ENCODE peak calls at places on chromosomes 11 and 22, in ten cellular contexts. One of them, this sample, is unnamed.

GRCh38 chr22:19176732-19177131 is 1.8 kb downstream of the SLC25A1 start:
- DNase-seq in heart right ventricle: no peak
- DNase-seq in astrocyte of the cerebellum: no peak
- DNase-seq in Caco-2: no peak
- DNase-seq in H1: no peak
- DNase-seq in AG10803: no peak
- DNase-seq in prostate gland: no peak
- DNase-seq in PC-3: no peak
- DNase-seq in choroid plexus epithelial cell: no peak
- DNase-seq in BJ: no peak
- DNase-seq in this sample: no peak

GRCh38 chr22:23146842-23147205 is 1.5 kb downstream of the RAB36 start:
- DNase-seq in Caco-2: no peak
- DNase-seq in heart right ventricle: no peak
- DNase-seq in PC-3: no peak
- DNase-seq in BJ: no peak
- DNase-seq in H1: no peak
- DNase-seq in choroid plexus epithelial cell: peak
- DNase-seq in astrocyte of the cerebellum: no peak
- DNase-seq in AG10803: no peak
- DNase-seq in prostate gland: no peak
- DNase-seq in this sample: no peak

GRCh38 chr11:22522225-22522624 is 103.4 kb downstream of the FANCF start:
- DNase-seq in PC-3: no peak
- DNase-seq in heart right ventricle: no peak
- DNase-seq in astrocyte of the cerebellum: no peak
- DNase-seq in AG10803: no peak
- DNase-seq in BJ: no peak
- DNase-seq in Caco-2: no peak
- DNase-seq in H1: no peak
- DNase-seq in choroid plexus epithelial cell: no peak
- DNase-seq in prostate gland: no peak
- DNase-seq in this sample: no peak

GRCh38 chr11:83409891-83410290 is 123.7 kb upstream of the CCDC90B start:
- DNase-seq in BJ: no peak
- DNase-seq in prostate gland: no peak
- DNase-seq in choroid plexus epithelial cell: no peak
- DNase-seq in PC-3: no peak
- DNase-seq in heart right ventricle: peak
- DNase-seq in Caco-2: no peak
- DNase-seq in astrocyte of the cerebellum: no peak
- DNase-seq in AG10803: no peak
- DNase-seq in H1: no peak
- DNase-seq in this sample: no peak

GRCh38 chr11:18016789-18017188 is 3.9 kb upstream of the SERGEF start:
- DNase-seq in choroid plexus epithelial cell: peak
- DNase-seq in PC-3: no peak
- DNase-seq in astrocyte of the cerebellum: no peak
- DNase-seq in AG10803: no peak
- DNase-seq in heart right ventricle: no peak
- DNase-seq in H1: no peak
- DNase-seq in BJ: no peak
- DNase-seq in prostate gland: no peak
- DNase-seq in Caco-2: no peak
- DNase-seq in this sample: no peak

GRCh38 chr22:42329504-42329903 is 59.1 kb upstream of the TCF20 start:
- DNase-seq in Caco-2: no peak
- DNase-seq in H1: no peak
- DNase-seq in PC-3: no peak
- DNase-seq in AG10803: no peak
- DNase-seq in astrocyte of the cerebellum: no peak
- DNase-seq in choroid plexus epithelial cell: no peak
- DNase-seq in BJ: no peak
- DNase-seq in heart right ventricle: no peak
- DNase-seq in prostate gland: no peak
- DNase-seq in this sample: no peak

GRCh38 chr11:8031248-8032115 is 44.3 kb downstream of the EIF3F start:
- DNase-seq in PC-3: no peak
- DNase-seq in BJ: no peak
- DNase-seq in prostate gland: no peak
- DNase-seq in Caco-2: no peak
- DNase-seq in heart right ventricle: no peak
- DNase-seq in choroid plexus epithelial cell: no peak
- DNase-seq in astrocyte of the cerebellum: no peak
- DNase-seq in H1: peak
- DNase-seq in AG10803: no peak
- DNase-seq in this sample: no peak

GRCh38 chr11:123180166-123180565 is 14.9 kb downstream of the CLMP start:
- DNase-seq in prostate gland: no peak
- DNase-seq in PC-3: no peak
- DNase-seq in astrocyte of the cerebellum: no peak
- DNase-seq in H1: no peak
- DNase-seq in Caco-2: no peak
- DNase-seq in AG10803: peak
- DNase-seq in BJ: no peak
- DNase-seq in heart right ventricle: no peak
- DNase-seq in choroid plexus epithelial cell: peak
- DNase-seq in this sample: no peak

GRCh38 chr11:8408151-8408930 is 144.7 kb upstream of the LMO1 start:
- DNase-seq in PC-3: no peak
- DNase-seq in Caco-2: no peak
- DNase-seq in prostate gland: no peak
- DNase-seq in H1: no peak
- DNase-seq in astrocyte of the cerebellum: no peak
- DNase-seq in heart right ventricle: no peak
- DNase-seq in AG10803: no peak
- DNase-seq in choroid plexus epithelial cell: no peak
- DNase-seq in BJ: no peak
- DNase-seq in this sample: no peak

GRCh38 chr11:120952503-120953229 is 71.2 kb upstream of the TBCEL start:
- DNase-seq in Caco-2: peak
- DNase-seq in BJ: no peak
- DNase-seq in choroid plexus epithelial cell: peak
- DNase-seq in H1: peak
- DNase-seq in astrocyte of the cerebellum: peak
- DNase-seq in AG10803: peak
- DNase-seq in PC-3: peak
- DNase-seq in prostate gland: peak
- DNase-seq in heart right ventricle: peak
- DNase-seq in this sample: peak

GRCh38 chr11:7668911-7669310 is 4.4 kb downstream of the CYB5R2 start:
- DNase-seq in heart right ventricle: no peak
- DNase-seq in AG10803: no peak
- DNase-seq in choroid plexus epithelial cell: no peak
- DNase-seq in PC-3: peak
- DNase-seq in H1: no peak
- DNase-seq in Caco-2: no peak
- DNase-seq in BJ: no peak
- DNase-seq in astrocyte of the cerebellum: no peak
- DNase-seq in prostate gland: no peak
- DNase-seq in this sample: no peak

GRCh38 chr11:79520086-79520485 is 79.3 kb upstream of the TENM4 start:
- DNase-seq in H1: no peak
- DNase-seq in heart right ventricle: no peak
- DNase-seq in AG10803: no peak
- DNase-seq in choroid plexus epithelial cell: no peak
- DNase-seq in prostate gland: no peak
- DNase-seq in Caco-2: no peak
- DNase-seq in PC-3: no peak
- DNase-seq in BJ: no peak
- DNase-seq in astrocyte of the cerebellum: no peak
- DNase-seq in this sample: no peak

GRCh38 chr11:119635041-119635745 is 93.8 kb downstream of the NECTIN1 start:
- DNase-seq in Caco-2: no peak
- DNase-seq in AG10803: no peak
- DNase-seq in PC-3: no peak
- DNase-seq in astrocyte of the cerebellum: peak
- DNase-seq in heart right ventricle: no peak
- DNase-seq in H1: no peak
- DNase-seq in choroid plexus epithelial cell: no peak
- DNase-seq in BJ: no peak
- DNase-seq in prostate gland: no peak
- DNase-seq in this sample: no peak

GRCh38 chr22:43109921-43110443 is 568 bp upstream of the BIK start:
- DNase-seq in prostate gland: no peak
- DNase-seq in astrocyte of the cerebellum: no peak
- DNase-seq in AG10803: no peak
- DNase-seq in H1: peak
- DNase-seq in Caco-2: no peak
- DNase-seq in BJ: no peak
- DNase-seq in PC-3: no peak
- DNase-seq in choroid plexus epithelial cell: no peak
- DNase-seq in heart right ventricle: no peak
- DNase-seq in this sample: no peak

GRCh38 chr11:47394322-47395224 is 13.8 kb upstream of the SLC39A13 start:
- DNase-seq in prostate gland: no peak
- DNase-seq in H1: no peak
- DNase-seq in BJ: no peak
- DNase-seq in choroid plexus epithelial cell: peak
- DNase-seq in PC-3: no peak
- DNase-seq in AG10803: no peak
- DNase-seq in astrocyte of the cerebellum: no peak
- DNase-seq in heart right ventricle: peak
- DNase-seq in Caco-2: no peak
- DNase-seq in this sample: peak

GRCh38 chr22:22745225-22746060 is 101.0 kb downstream of the GGTLC2 start:
- DNase-seq in Caco-2: peak
- DNase-seq in H1: peak
- DNase-seq in prostate gland: peak
- DNase-seq in astrocyte of the cerebellum: no peak
- DNase-seq in AG10803: peak
- DNase-seq in choroid plexus epithelial cell: peak
- DNase-seq in PC-3: peak
- DNase-seq in BJ: no peak
- DNase-seq in heart right ventricle: no peak
- DNase-seq in this sample: peak

DNA sequence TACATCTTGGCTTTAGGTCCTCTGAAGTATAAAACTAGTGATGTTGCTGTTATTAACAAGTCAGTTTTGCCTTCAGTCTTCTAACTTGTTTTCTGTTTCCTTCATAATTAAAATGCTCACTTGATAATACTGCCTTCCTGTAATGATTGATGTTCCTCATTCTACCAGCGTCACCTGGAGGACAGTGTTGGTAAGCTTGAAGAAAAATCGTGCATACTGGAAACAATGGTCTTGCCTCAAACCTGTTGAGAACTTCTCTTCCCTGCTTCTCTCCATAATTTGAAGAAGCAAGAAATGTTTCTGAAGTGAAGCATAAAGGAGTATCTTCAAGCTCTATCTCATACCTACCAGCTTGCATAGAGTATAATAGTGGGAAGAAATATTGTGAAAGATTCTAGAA is 3.0 kb downstream of the YWHAH start:
- DNase-seq in BJ: no peak
- DNase-seq in astrocyte of the cerebellum: no peak
- DNase-seq in Caco-2: no peak
- DNase-seq in choroid plexus epithelial cell: peak
- DNase-seq in PC-3: no peak
- DNase-seq in AG10803: no peak
- DNase-seq in prostate gland: no peak
- DNase-seq in heart right ventricle: no peak
- DNase-seq in H1: no peak
- DNase-seq in this sample: peak
- TF ChIP-seq CTCF in BJ: peak
- TF ChIP-seq CTCF in astrocyte of the cerebellum: peak
- TF ChIP-seq CTCF in Caco-2: no peak
- TF ChIP-seq CTCF in choroid plexus epithelial cell: peak
- TF ChIP-seq CTCF in PC-3: peak
- TF ChIP-seq CTCF in AG10803: peak
- TF ChIP-seq CTCF in prostate gland: no peak
- TF ChIP-seq CTCF in heart right ventricle: peak
- TF ChIP-seq CTCF in H1: peak
- TF ChIP-seq CTCF in this sample: peak

DNA sequence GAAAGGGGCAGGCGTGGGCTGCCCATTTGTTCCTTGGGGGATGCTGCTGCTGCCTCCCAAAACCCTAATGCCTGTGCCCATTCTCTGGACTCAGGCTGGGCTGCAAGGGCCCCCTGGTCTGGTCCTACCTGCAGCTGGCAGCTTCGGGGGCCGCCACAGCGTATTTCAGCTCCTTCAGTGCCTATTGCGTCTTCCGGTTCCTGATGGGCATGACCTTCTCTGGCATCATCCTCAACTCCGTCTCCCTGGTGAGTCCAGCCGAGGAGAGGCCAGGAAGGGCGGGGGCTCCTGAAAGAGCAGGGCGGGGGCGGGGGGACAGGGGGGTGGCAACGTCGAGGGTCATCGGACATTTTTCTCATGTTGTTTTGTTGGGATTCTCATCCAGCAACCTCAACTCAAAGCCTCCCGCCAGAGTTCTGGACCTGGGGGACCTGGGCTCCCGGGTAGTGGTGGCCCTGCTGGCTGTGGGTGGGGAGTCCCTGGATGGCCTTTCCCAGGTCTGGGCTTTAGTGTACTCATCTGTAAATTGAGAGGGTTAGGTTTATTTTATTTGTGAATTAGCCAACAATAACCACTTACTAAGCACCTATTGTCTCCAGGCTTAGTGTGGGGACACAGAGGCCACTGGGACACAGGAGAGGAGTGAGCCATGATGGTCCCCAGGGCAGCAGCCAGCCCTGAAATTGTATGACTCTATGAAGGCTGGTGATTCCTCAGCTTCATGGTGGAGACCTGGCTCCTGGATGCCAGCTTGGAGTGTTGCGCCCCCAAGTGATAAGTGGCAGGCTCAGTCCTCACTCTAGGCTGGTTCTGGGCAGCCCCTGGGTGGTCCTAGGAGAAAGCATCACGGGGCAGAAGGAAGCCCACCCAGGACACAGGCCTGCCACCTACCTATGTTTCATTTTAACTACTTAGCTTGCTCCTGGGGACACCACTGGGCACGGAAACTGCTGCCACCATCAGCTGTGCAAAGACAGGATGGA is 36.0 kb downstream of the CAPN1 start:
- DNase-seq in Caco-2: no peak
- DNase-seq in PC-3: no peak
- DNase-seq in AG10803: no peak
- DNase-seq in choroid plexus epithelial cell: no peak
- DNase-seq in H1: no peak
- DNase-seq in astrocyte of the cerebellum: no peak
- DNase-seq in heart right ventricle: no peak
- DNase-seq in prostate gland: no peak
- DNase-seq in BJ: no peak
- DNase-seq in this sample: peak
- TF ChIP-seq CTCF in Caco-2: no peak
- TF ChIP-seq CTCF in PC-3: no peak
- TF ChIP-seq CTCF in AG10803: no peak
- TF ChIP-seq CTCF in choroid plexus epithelial cell: no peak
- TF ChIP-seq CTCF in H1: peak
- TF ChIP-seq CTCF in astrocyte of the cerebellum: no peak
- TF ChIP-seq CTCF in heart right ventricle: no peak
- TF ChIP-seq CTCF in prostate gland: no peak
- TF ChIP-seq CTCF in BJ: no peak
- TF ChIP-seq CTCF in this sample: no peak

GRCh38 chr11:15075162-15075526 is 1.8 kb downstream of the CALCB start:
- DNase-seq in prostate gland: no peak
- DNase-seq in BJ: no peak
- DNase-seq in choroid plexus epithelial cell: no peak
- DNase-seq in PC-3: no peak
- DNase-seq in H1: no peak
- DNase-seq in astrocyte of the cerebellum: no peak
- DNase-seq in AG10803: no peak
- DNase-seq in heart right ventricle: no peak
- DNase-seq in Caco-2: no peak
- DNase-seq in this sample: no peak
- TF ChIP-seq CTCF in prostate gland: peak
- TF ChIP-seq CTCF in BJ: no peak
- TF ChIP-seq CTCF in choroid plexus epithelial cell: no peak
- TF ChIP-seq CTCF in PC-3: no peak
- TF ChIP-seq CTCF in H1: no peak
- TF ChIP-seq CTCF in astrocyte of the cerebellum: no peak
- TF ChIP-seq CTCF in AG10803: no peak
- TF ChIP-seq CTCF in heart right ventricle: no peak
- TF ChIP-seq CTCF in Caco-2: no peak
- TF ChIP-seq CTCF in this sample: no peak

GRCh38 chr22:32518848-32519247 is 44.2 kb downstream of the FBXO7 start:
- DNase-seq in heart right ventricle: no peak
- DNase-seq in H1: no peak
- DNase-seq in Caco-2: no peak
- DNase-seq in prostate gland: no peak
- DNase-seq in astrocyte of the cerebellum: no peak
- DNase-seq in PC-3: peak
- DNase-seq in choroid plexus epithelial cell: no peak
- DNase-seq in BJ: no peak
- DNase-seq in AG10803: no peak
- DNase-seq in this sample: no peak
- TF ChIP-seq CTCF in heart right ventricle: no peak
- TF ChIP-seq CTCF in H1: no peak
- TF ChIP-seq CTCF in Caco-2: peak
- TF ChIP-seq CTCF in prostate gland: no peak
- TF ChIP-seq CTCF in astrocyte of the cerebellum: peak
- TF ChIP-seq CTCF in PC-3: peak
- TF ChIP-seq CTCF in choroid plexus epithelial cell: peak
- TF ChIP-seq CTCF in BJ: no peak
- TF ChIP-seq CTCF in AG10803: peak
- TF ChIP-seq CTCF in this sample: peak

This sample was measured in GM10248.